ENCODE peak calls at places on chromosome 5, in five cellular contexts. One of them, this sample, is unnamed. For H3K4me1, the result is how much of the 10 kb centered on the place peaks cover.

GRCh38 chr5:131263648-131264452 is at the start of gene CDC42SE2:
- DNase-seq in body of pancreas: peak
- DNase-seq in fibroblast of lung: peak
- DNase-seq in SJCRH30: peak
- DNase-seq in IMR-90: peak
- DNase-seq in this sample: peak

GRCh38 chr5:140295414-140295813 is 7.5 kb downstream of the PFDN1 start:
- DNase-seq in body of pancreas: peak
- DNase-seq in fibroblast of lung: peak
- DNase-seq in SJCRH30: peak
- DNase-seq in IMR-90: peak
- DNase-seq in this sample: no peak

GRCh38 chr5:53381-54174 is 38.4 kb upstream of the PLEKHG4B start:
- DNase-seq in body of pancreas: peak
- DNase-seq in fibroblast of lung: no peak
- DNase-seq in SJCRH30: no peak
- DNase-seq in IMR-90: peak
- DNase-seq in this sample: no peak

GRCh38 chr5:174837919-174838902 is 113.8 kb downstream of the MSX2 start:
- DNase-seq in body of pancreas: peak
- DNase-seq in fibroblast of lung: peak
- DNase-seq in SJCRH30: peak
- DNase-seq in IMR-90: peak
- DNase-seq in this sample: no peak

GRCh38 chr5:146717951-146718350 is 160.6 kb downstream of the PPP2R2B start:
- DNase-seq in body of pancreas: no peak
- DNase-seq in fibroblast of lung: no peak
- DNase-seq in SJCRH30: no peak
- DNase-seq in IMR-90: no peak
- DNase-seq in this sample: no peak

GRCh38 chr5:1239514-1240251 is 14.5 kb downstream of the SLC6A18 start:
- DNase-seq in body of pancreas: no peak
- DNase-seq in fibroblast of lung: no peak
- DNase-seq in SJCRH30: no peak
- DNase-seq in IMR-90: no peak
- DNase-seq in this sample: peak

GRCh38 chr5:106288977-106289376 is 1381.8 kb downstream of the EFNA5 start:
- DNase-seq in body of pancreas: no peak
- DNase-seq in fibroblast of lung: peak
- DNase-seq in SJCRH30: no peak
- DNase-seq in IMR-90: peak
- DNase-seq in this sample: no peak

GRCh38 chr5:168307925-168308584 is 16.6 kb downstream of the WWC1 start:
- DNase-seq in body of pancreas: no peak
- DNase-seq in fibroblast of lung: no peak
- DNase-seq in SJCRH30: no peak
- DNase-seq in IMR-90: no peak
- DNase-seq in this sample: no peak

GRCh38 chr5:38666668-38667498 is 110.4 kb upstream of the LIFR start:
- DNase-seq in body of pancreas: peak
- DNase-seq in fibroblast of lung: peak
- DNase-seq in SJCRH30: peak
- DNase-seq in IMR-90: peak
- DNase-seq in this sample: no peak

GRCh38 chr5:138869763-138870500 is 5.2 kb downstream of the LRRTM2 start:
- DNase-seq in body of pancreas: no peak
- DNase-seq in fibroblast of lung: peak
- DNase-seq in SJCRH30: no peak
- DNase-seq in IMR-90: peak
- DNase-seq in this sample: no peak

GRCh38 chr5:20286512-20286911 is 298.5 kb upstream of the CDH18 start:
- DNase-seq in body of pancreas: no peak
- DNase-seq in fibroblast of lung: peak
- DNase-seq in SJCRH30: no peak
- DNase-seq in IMR-90: peak
- DNase-seq in this sample: no peak

GRCh38 chr5:110734101-110734500 is 4.7 kb upstream of the SLC25A46 start:
- DNase-seq in body of pancreas: no peak
- DNase-seq in fibroblast of lung: no peak
- DNase-seq in SJCRH30: no peak
- DNase-seq in IMR-90: no peak
- DNase-seq in this sample: no peak

GRCh38 chr5:89628876-89629635 is 746.1 kb upstream of the MEF2C start:
- DNase-seq in body of pancreas: no peak
- DNase-seq in fibroblast of lung: no peak
- DNase-seq in SJCRH30: peak
- DNase-seq in IMR-90: no peak
- DNase-seq in this sample: no peak

GRCh38 chr5:154524846-154525245 is 46.8 kb upstream of the HAND1 start:
- DNase-seq in body of pancreas: no peak
- DNase-seq in fibroblast of lung: no peak
- DNase-seq in SJCRH30: no peak
- DNase-seq in IMR-90: no peak
- DNase-seq in this sample: no peak

GRCh38 chr5:114360362-114360761 is 1.5 kb upstream of the KCNN2 start:
- DNase-seq in body of pancreas: no peak
- DNase-seq in fibroblast of lung: peak
- DNase-seq in SJCRH30: no peak
- DNase-seq in IMR-90: no peak
- DNase-seq in this sample: no peak

GRCh38 chr5:122022966-122023365 is 55.1 kb downstream of the LOX start:
- DNase-seq in body of pancreas: no peak
- DNase-seq in fibroblast of lung: no peak
- DNase-seq in SJCRH30: no peak
- DNase-seq in IMR-90: no peak
- DNase-seq in this sample: no peak

GRCh38 chr5:122471031-122471751 is 159.2 kb downstream of the SNCAIP start:
- DNase-seq in body of pancreas: no peak
- DNase-seq in fibroblast of lung: no peak
- DNase-seq in SJCRH30: no peak
- DNase-seq in IMR-90: no peak
- DNase-seq in this sample: no peak

GRCh38 chr5:137280656-137281055 is 218.5 kb downstream of the SPOCK1 start:
- DNase-seq in body of pancreas: no peak
- DNase-seq in fibroblast of lung: no peak
- DNase-seq in SJCRH30: no peak
- DNase-seq in IMR-90: no peak
- DNase-seq in this sample: no peak

GRCh38 chr5:93304391-93304790 is 276.6 kb downstream of the NR2F1-AS1 start:
- DNase-seq in body of pancreas: no peak
- DNase-seq in fibroblast of lung: no peak
- DNase-seq in SJCRH30: no peak
- DNase-seq in IMR-90: no peak
- DNase-seq in this sample: no peak

GRCh38 chr5:93303291-93303691 is 277.7 kb downstream of the NR2F1-AS1 start:
- DNase-seq in body of pancreas: no peak
- DNase-seq in fibroblast of lung: no peak
- DNase-seq in SJCRH30: no peak
- DNase-seq in IMR-90: no peak
- DNase-seq in this sample: no peak

GRCh38 chr5:93304851-93305250 is 276.2 kb downstream of the NR2F1-AS1 start:
- DNase-seq in body of pancreas: no peak
- DNase-seq in fibroblast of lung: no peak
- DNase-seq in SJCRH30: no peak
- DNase-seq in IMR-90: no peak
- DNase-seq in this sample: no peak

GRCh38 chr5:93307557-93307956 is 273.5 kb downstream of the NR2F1-AS1 start:
- DNase-seq in body of pancreas: no peak
- DNase-seq in fibroblast of lung: peak
- DNase-seq in SJCRH30: no peak
- DNase-seq in IMR-90: peak
- DNase-seq in this sample: no peak

DNA sequence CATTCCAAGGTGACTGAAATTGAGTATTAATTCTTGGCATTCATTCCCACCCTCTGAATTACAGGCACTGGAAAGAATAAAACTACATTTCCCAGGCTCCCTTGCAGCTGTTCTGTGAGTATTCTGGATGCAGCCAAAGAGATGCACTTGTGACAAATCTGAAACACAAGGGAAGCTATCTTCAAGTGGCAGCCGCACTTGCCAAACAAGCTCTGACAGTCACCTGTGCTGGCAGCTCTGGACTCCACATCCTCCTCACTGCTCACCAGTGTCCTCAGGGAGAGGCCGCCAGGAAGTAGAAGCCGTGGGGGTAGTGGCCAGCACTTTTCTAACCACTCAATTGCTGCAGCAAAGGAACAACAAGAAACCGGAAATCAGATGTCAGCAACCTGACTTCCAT is 275.0 kb downstream of the NR2F1-AS1 start:
- DNase-seq in body of pancreas: no peak
- DNase-seq in fibroblast of lung: no peak
- DNase-seq in SJCRH30: no peak
- DNase-seq in IMR-90: no peak
- DNase-seq in this sample: no peak
- H3K4me3 ChIP-seq in body of pancreas: no peak
- H3K4me3 ChIP-seq in fibroblast of lung: no peak
- H3K4me3 ChIP-seq in SJCRH30: no peak
- H3K4me3 ChIP-seq in IMR-90: no peak
- H3K4me3 ChIP-seq in this sample: no peak

DNA sequence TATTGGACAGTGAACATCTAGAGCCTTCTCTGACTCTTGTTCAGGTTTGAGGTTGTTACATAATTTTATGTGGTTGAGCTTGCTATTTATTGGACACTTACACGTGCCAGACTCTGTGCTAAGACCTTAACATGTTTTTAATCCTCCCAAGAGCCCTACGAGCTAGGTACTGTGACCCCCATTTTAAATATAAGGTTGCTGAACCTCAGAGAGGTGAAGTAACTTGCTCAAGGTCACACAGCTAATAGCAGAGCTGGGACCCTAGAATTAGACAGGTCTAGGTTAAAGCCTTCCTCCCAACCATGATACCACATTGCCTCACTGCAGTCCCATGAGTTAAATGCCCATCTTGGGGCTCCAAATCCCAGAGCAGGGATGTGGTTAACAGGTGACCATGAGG is 135.7 kb upstream of the PITX1 start:
- DNase-seq in body of pancreas: no peak
- DNase-seq in fibroblast of lung: no peak
- DNase-seq in SJCRH30: no peak
- DNase-seq in IMR-90: no peak
- DNase-seq in this sample: no peak
- H3K4me1 ChIP-seq in body of pancreas: under half
- H3K4me1 ChIP-seq in fibroblast of lung: under half
- H3K4me1 ChIP-seq in SJCRH30: under half
- H3K4me1 ChIP-seq in IMR-90: under half
- H3K4me1 ChIP-seq in this sample: under half

GRCh38 chr5:179533024-179533423 is 17.3 kb upstream of the RUFY1 start:
- DNase-seq in body of pancreas: no peak
- DNase-seq in fibroblast of lung: no peak
- DNase-seq in SJCRH30: no peak
- DNase-seq in IMR-90: no peak
- DNase-seq in this sample: no peak

GRCh38 chr5:179526978-179527377 is 23.4 kb upstream of the RUFY1 start:
- DNase-seq in body of pancreas: no peak
- DNase-seq in fibroblast of lung: peak
- DNase-seq in SJCRH30: no peak
- DNase-seq in IMR-90: no peak
- DNase-seq in this sample: no peak

GRCh38 chr5:179534431-179534830 is 15.9 kb upstream of the RUFY1 start:
- DNase-seq in body of pancreas: no peak
- DNase-seq in fibroblast of lung: no peak
- DNase-seq in SJCRH30: no peak
- DNase-seq in IMR-90: no peak
- DNase-seq in this sample: no peak

GRCh38 chr5:179533907-179534306 is 16.4 kb upstream of the RUFY1 start:
- DNase-seq in body of pancreas: no peak
- DNase-seq in fibroblast of lung: no peak
- DNase-seq in SJCRH30: no peak
- DNase-seq in IMR-90: no peak
- DNase-seq in this sample: no peak

GRCh38 chr5:179530069-179530998 is 20.0 kb upstream of the RUFY1 start:
- DNase-seq in body of pancreas: peak
- DNase-seq in fibroblast of lung: peak
- DNase-seq in SJCRH30: no peak
- DNase-seq in IMR-90: no peak
- DNase-seq in this sample: peak
- H3K4me3 ChIP-seq in body of pancreas: no peak
- H3K4me3 ChIP-seq in fibroblast of lung: peak
- H3K4me3 ChIP-seq in SJCRH30: no peak
- H3K4me3 ChIP-seq in IMR-90: peak
- H3K4me3 ChIP-seq in this sample: no peak

DNA sequence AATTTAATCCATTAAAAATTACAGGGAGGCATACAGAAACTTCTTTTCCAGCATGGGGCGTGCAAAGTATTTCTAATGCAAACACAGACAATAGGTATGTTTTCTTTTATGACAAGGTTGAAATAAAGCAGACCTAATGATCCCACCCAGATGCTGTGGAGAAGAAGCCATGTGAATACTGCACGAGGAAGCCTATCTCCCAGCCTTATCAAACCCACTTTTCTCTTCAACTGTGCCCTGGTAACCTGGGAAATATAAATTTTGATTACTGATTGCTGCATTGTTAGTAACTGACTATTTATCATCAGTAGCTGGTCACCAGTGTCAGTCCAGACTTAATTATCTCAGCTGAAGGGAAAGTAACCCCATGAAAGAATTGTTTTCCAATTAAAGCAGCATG is 50.6 kb downstream of the SEMA6A start:
- DNase-seq in body of pancreas: no peak
- DNase-seq in fibroblast of lung: no peak
- DNase-seq in SJCRH30: no peak
- DNase-seq in IMR-90: no peak
- DNase-seq in this sample: no peak
- H3K4me1 ChIP-seq in body of pancreas: under half
- H3K4me1 ChIP-seq in fibroblast of lung: under half
- H3K4me1 ChIP-seq in SJCRH30: under half
- H3K4me1 ChIP-seq in IMR-90: under half
- H3K4me1 ChIP-seq in this sample: under half

GRCh38 chr5:141615991-141616715 is 2.6 kb downstream of the DIAPH1 start:
- DNase-seq in body of pancreas: no peak
- DNase-seq in fibroblast of lung: no peak
- DNase-seq in SJCRH30: no peak
- DNase-seq in IMR-90: no peak
- DNase-seq in this sample: no peak
- H3K4me3 ChIP-seq in body of pancreas: no peak
- H3K4me3 ChIP-seq in fibroblast of lung: no peak
- H3K4me3 ChIP-seq in SJCRH30: no peak
- H3K4me3 ChIP-seq in IMR-90: no peak
- H3K4me3 ChIP-seq in this sample: no peak